ENCODE peak calls at places on chromosomes 5 and 9, in nine cellular contexts. J is AG04449, O is heart left ventricle, W is adrenal gland, S is cardiac fibroblast, M is mammary epithelial cell, Y is cardiac muscle cell, N is transverse colon, Z is GM23338. D is an unnamed sample.

GRCh38 chr5:81825237-81825636 is 74.3 kb upstream of the SSBP2 start:
- DNase-seq in Z (no peak), M (peak; percentile 77), N (peak; percentile 20), W (peak; percentile 50), S (peak; percentile 89), Y (peak; percentile 68), O (peak; percentile 73), J (peak; percentile 16), D (no peak)

GRCh38 chr5:142798099-142798768 is 28.1 kb downstream of the ARHGAP26 start:
- DNase-seq in Z (no peak), M (no peak), N (no peak), S (no peak), W (no peak), O (no peak), Y (no peak), J (no peak), D (no peak)

GRCh38 chr5:130605200-130605599 is 559.9 kb downstream of the HINT1 start:
- DNase-seq in N (no peak), M (peak; percentile 49), Z (no peak), J (no peak), S (peak; percentile 5), W (no peak), O (no peak), Y (no peak), D (no peak)

GRCh38 chr5:154461531-154461930 is 15.7 kb downstream of the SAP30L start:
- DNase-seq in Z (peak; percentile 71), J (no peak), W (no peak), N (no peak), O (no peak), M (no peak), S (peak; percentile 79), Y (peak; percentile 60), D (no peak)

GRCh38 chr5:173498871-173499470 is 117.5 kb downstream of the BOD1 start:
- DNase-seq in W (peak; percentile 24), Y (peak; percentile 21), Z (peak; percentile 56), O (no peak), N (no peak), J (no peak), M (no peak), S (peak; percentile 28), D (no peak)

GRCh38 chr5:75362474-75362975 is 25.5 kb downstream of the HMGCR start:
- DNase-seq in S (no peak), N (no peak), O (no peak), W (no peak), J (no peak), M (no peak), Y (no peak), Z (no peak), D (no peak)

GRCh38 chr9:127162567-127163365 is 40.3 kb upstream of the ANGPTL2 start:
- DNase-seq in S (no peak), O (no peak), N (no peak), M (no peak), Y (no peak), J (no peak), W (peak; percentile 18), Z (no peak), D (no peak)

GRCh38 chr9:89884356-89885083 is 279.7 kb downstream of the GADD45G start:
- DNase-seq in J (no peak), O (peak; percentile 89), N (no peak), S (no peak), W (peak; percentile 51), M (no peak), Z (no peak), Y (no peak), D (no peak)

GRCh38 chr5:38718874-38719391 is 126.9 kb upstream of the OSMR start:
- DNase-seq in Z (no peak), N (no peak), Y (peak; percentile 54), W (no peak), M (no peak), O (no peak), J (no peak), S (peak; percentile 29), D (no peak)

DNA sequence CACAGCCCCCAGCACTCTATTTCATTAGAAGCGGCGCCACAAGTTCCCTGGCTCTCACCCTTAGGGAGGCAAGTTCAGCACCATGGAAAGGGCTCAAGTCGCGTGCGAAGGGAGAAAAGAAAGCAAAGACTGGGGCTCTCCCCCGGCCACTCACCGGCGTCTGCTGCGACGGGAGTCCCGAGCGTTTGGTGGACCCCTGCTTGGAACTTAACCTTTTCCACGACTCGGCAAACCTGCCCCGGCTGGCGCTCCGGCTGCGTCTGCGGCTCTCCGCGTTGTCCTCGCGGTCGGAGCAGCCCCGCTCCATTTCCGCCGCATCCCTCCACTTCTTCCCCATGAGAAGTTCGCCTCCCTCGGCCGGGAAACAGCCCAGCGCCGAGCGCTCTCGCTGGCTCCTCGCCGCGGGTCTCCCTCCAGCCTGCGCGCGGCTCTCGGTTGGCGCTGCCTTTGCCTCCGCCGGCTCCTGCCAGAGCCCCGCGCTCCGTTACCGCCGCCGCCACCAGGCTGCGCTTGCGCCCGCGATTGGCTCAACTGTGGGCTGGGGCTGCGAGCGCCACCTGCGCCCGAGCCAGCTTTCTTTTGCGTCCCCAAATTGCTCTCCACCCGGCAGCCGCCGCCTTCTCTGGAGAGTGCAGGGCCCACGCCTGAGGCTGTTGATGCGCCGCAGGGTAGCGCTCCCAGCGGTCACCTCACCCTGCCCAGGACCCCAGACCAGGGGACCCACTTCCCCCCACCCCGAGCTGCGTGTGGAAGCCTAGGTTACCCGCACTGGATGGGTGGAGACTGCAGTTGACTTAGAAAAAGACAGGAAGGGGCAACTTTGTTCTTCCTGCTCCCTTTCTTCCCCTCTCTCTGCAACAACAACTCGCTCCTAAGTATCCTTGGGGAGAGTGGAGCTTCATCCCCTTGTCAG is 321.6 kb downstream of the CEMIP2 start:
- DNase-seq in J (no peak), Z (peak; percentile 97), S (peak; percentile 60), W (peak; percentile 43), Y (peak; percentile 72), N (peak; percentile 20), M (peak; percentile 68), O (no peak), D (peak; percentile 25)
- H3K4me3 ChIP-seq in J (peak overlapping the region; percentile 53), Z (peak overlapping the region; percentile 66), S (peak overlapping the region; percentile 44), W (peak overlapping the region; percentile 44), Y (peak overlapping the region; percentile 40), N (peak overlapping the region; percentile 20), M (peak overlapping the region; percentile 57), O (peak overlapping the region; percentile 16), D (peak overlapping the region; percentile 43)

GRCh38 chr5:151298063-151298462 is 5.5 kb downstream of the SLC36A3 start:
- DNase-seq in O (no peak), N (no peak), J (no peak), W (no peak), Y (peak; percentile 80), M (peak; percentile 57), Z (peak; percentile 88), S (no peak), D (no peak)
- TF ChIP-seq CTCF in O (peak; percentile 47), N (peak; percentile 30), J (no peak), W (peak; percentile 57), Y (peak; percentile 69), M (peak; percentile 61), Z (peak; percentile 85), S (no peak), D (peak; percentile 31)

GRCh38 chr5:168086736-168087135 is 204.7 kb upstream of the WWC1 start:
- DNase-seq in O (no peak), W (no peak), Y (no peak), S (no peak), M (no peak), Z (no peak), N (no peak), J (no peak), D (no peak)
- H3K4me3 ChIP-seq in O (no peak overlapping the region), W (no peak overlapping the region), Y (no peak overlapping the region), S (no peak overlapping the region), M (no peak overlapping the region), Z (no peak overlapping the region), N (no peak overlapping the region), J (no peak overlapping the region), D (no peak overlapping the region)

GRCh38 chr5:78677777-78678668 is 29.5 kb upstream of the LHFPL2 start:
- DNase-seq in O (peak; percentile 80), Z (no peak), M (peak; percentile 96), Y (peak; percentile 97), J (peak; percentile 84), S (peak; percentile 98), W (peak; percentile 28), N (peak; percentile 40), D (no peak)
- TF ChIP-seq CTCF in O (peak; percentile 20), Z (no peak), M (no peak), Y (no peak), J (peak; percentile 7), S (peak; percentile 10), W (no peak), N (no peak), D (no peak)

DNA sequence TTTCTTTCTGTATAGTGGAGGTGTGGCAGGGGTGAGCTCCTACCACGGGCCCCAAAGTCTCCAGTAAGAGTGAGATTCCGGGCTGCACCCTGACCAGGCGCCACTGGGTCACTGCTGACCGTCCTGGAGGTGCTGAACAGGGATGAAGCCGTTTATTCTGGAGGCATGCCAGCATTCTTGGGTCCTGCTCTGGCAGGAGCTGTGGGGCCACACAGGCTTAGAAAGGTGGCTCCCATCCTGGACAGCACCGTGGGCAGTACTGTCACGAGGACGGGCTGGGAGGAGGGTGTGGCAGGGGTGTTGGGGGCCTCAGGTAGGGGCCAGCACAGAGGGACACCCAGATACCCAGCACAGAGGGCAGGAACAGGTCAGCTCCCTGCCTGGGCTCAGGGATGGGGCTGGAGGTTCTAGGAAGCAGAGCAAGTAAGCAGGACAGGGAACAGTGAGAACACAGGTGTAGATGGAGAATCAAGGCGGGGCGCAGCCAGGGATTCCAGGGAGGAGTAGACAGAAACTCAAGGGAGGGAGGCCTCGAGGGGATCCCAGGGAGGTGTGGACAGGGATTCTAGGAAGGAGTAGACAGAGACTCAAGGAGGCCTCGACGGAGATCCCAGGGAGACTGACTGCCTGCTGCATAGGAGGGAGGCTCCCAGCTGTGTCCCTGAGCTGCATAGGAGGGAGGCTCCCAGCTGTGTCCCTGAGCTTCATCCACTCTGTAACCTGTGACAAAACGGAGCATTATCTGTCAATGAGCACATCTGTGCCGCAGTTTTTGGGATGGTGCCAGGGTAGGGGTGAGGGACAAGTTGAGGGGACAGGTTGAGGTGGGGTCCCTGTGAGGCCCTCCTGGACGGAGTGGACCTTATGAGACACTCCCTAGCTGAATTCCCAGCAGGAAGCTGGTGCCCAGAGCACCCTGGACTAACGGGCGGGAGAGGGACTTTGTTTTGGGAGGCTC is 1.1 kb upstream of the PLEKHG4B start:
- DNase-seq in N (no peak), W (no peak), J (no peak), Y (peak; percentile 23), Z (peak; percentile 45), O (no peak), S (peak; percentile 15), M (no peak), D (peak; percentile 18)
- H3K4me3 ChIP-seq in N (no peak overlapping the region), W (no peak overlapping the region), J (no peak overlapping the region), Y (no peak overlapping the region), Z (peak overlapping the region; percentile 60), O (no peak overlapping the region), S (no peak overlapping the region), M (no peak overlapping the region), D (no peak overlapping the region)

DNA sequence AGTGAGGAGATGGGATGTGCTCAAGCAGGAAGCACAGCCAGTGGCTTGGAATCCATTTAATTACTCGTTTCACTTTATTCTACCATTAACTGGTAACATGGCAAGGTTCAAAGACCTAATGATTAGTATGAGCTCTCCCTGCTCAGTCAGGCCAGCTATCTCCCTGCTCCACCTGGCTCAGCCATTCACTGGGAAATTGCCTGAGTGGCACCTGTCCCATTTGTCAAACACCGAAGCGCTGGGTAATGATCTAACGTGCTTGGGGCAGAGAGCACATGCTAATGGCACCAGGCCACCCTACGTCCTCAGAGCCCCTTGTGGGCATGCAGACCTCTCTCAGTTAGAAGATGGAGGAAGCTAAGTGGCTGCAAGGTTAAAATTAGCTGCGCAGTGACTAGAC is 162.1 kb downstream of the TTLL11 start:
- DNase-seq in J (no peak), O (no peak), Z (no peak), Y (no peak), M (no peak), N (no peak), W (no peak), S (no peak), D (no peak)
- TF ChIP-seq CTCF in J (no peak), O (no peak), Z (no peak), Y (no peak), M (no peak), N (no peak), W (no peak), S (no peak), D (no peak)

D was measured in LNCaP clone FGC.